ENCODE peak calls at places on chromosomes 6 and 20, in five cellular contexts. J is activated CD4-positive, CD25-positive, alpha-beta regulatory T cell; Q is Ammon's horn; V is amniotic stem cell; H is activated gamma-delta T cell treated with Interleukin-2 at 50 U/mL for 16 hours. O is an unnamed sample.

GRCh38 chr6:47483853-47484546 is 6.4 kb downstream of the CD2AP start:
- DNase-seq in J (no peak), Q (no peak), V (no peak), H (no peak), O (no peak)

GRCh38 chr6:38783436-38784228 is 68.5 kb downstream of the DNAH8 start:
- DNase-seq in J (no peak), Q (no peak), V (no peak), H (no peak), O (no peak)

GRCh38 chr6:30618270-30618787 is 689 bp downstream of the MRPS18B start:
- DNase-seq in J (no peak), Q (no peak), V (no peak), H (no peak), O (no peak)

GRCh38 chr20:60299951-60300350 is 341.7 kb downstream of the CDH26 start:
- DNase-seq in J (no peak), Q (no peak), V (no peak), H (no peak), O (no peak)

GRCh38 chr6:85464260-85464644 is 14.4 kb downstream of the NT5E start:
- DNase-seq in J (no peak), Q (no peak), V (peak), H (no peak), O (no peak)

GRCh38 chr6:151679941-151680340 is 127.5 kb upstream of the ESR1 start:
- DNase-seq in J (no peak), Q (no peak), V (no peak), H (no peak), O (peak)

GRCh38 chr20:46308258-46309157 is at the start of gene CDH22:
- DNase-seq in J (no peak), Q (peak), V (no peak), H (peak), O (peak)

GRCh38 chr20:63315982-63316491 is 23.1 kb downstream of the COL20A1 start:
- DNase-seq in J (no peak), Q (no peak), V (no peak), H (no peak), O (no peak)

GRCh38 chr6:150547511-150548222 is 52.0 kb upstream of the PLEKHG1 start:
- DNase-seq in J (no peak), Q (peak), V (no peak), H (no peak), O (no peak)

GRCh38 chr20:23187759-23188158 is 101.6 kb upstream of the CD93 start:
- DNase-seq in J (no peak), Q (no peak), V (no peak), H (no peak), O (no peak)

GRCh38 chr6:4446982-4447381 is 311.6 kb upstream of the ECI2 start:
- DNase-seq in J (no peak), Q (peak), V (no peak), H (no peak), O (no peak)

GRCh38 chr6:104599821-104600658 is 259.7 kb downstream of the HACE1 start:
- DNase-seq in J (no peak), Q (no peak), V (no peak), H (no peak), O (no peak)

GRCh38 chr6:148193063-148193680 is 149.5 kb upstream of the SASH1 start:
- DNase-seq in J (no peak), Q (no peak), V (no peak), H (no peak), O (no peak)

GRCh38 chr6:11381801-11382513 is 149.5 kb upstream of the NEDD9 start:
- DNase-seq in J (peak), Q (peak), V (no peak), H (peak), O (no peak)

GRCh38 chr6:105301756-105302616 is 100.9 kb downstream of the PREP start:
- DNase-seq in J (no peak), Q (no peak), V (no peak), H (no peak), O (no peak)

GRCh38 chr20:35279533-35280174 is 1.7 kb upstream of the MMP24OS start:
- DNase-seq in J (no peak), Q (no peak), V (no peak), H (no peak), O (no peak)

GRCh38 chr20:37430778-37431460 is 85.0 kb downstream of the SRC start:
- DNase-seq in J (no peak), Q (peak), V (no peak), H (no peak), O (no peak)

GRCh38 chr6:12545837-12546658 is 170.5 kb upstream of the PHACTR1 start:
- DNase-seq in J (no peak), Q (peak), V (peak), H (no peak), O (no peak)

GRCh38 chr6:3990692-3991491 is 88.0 kb downstream of the FAM217A start:
- DNase-seq in J (peak), Q (peak), V (peak), H (peak), O (peak)

GRCh38 chr20:51480507-51481270 is 61.8 kb downstream of the NFATC2 start:
- DNase-seq in J (no peak), Q (no peak), V (no peak), H (no peak), O (no peak)

GRCh38 chr6:133833905-133834304 is 55.0 kb upstream of the TCF21 start:
- DNase-seq in J (no peak), Q (no peak), V (no peak), H (no peak), O (no peak)

GRCh38 chr6:13248053-13248452 is 80.3 kb downstream of the TBC1D7 start:
- DNase-seq in J (no peak), Q (peak), V (no peak), H (no peak), O (no peak)

GRCh38 chr20:33539129-33539528 is 49.2 kb downstream of the CBFA2T2 start:
- DNase-seq in J (no peak), Q (no peak), V (no peak), H (no peak), O (no peak)

GRCh38 chr20:19205999-19206398 is 6.4 kb upstream of the SLC24A3 start:
- DNase-seq in J (peak), Q (peak), V (no peak), H (peak), O (no peak)

GRCh38 chr20:5222919-5223634 is 93.7 kb downstream of the PROKR2 start:
- DNase-seq in J (peak), Q (peak), V (peak), H (peak), O (no peak)